ENCODE peak calls at places on chromosomes 11 and 22, in five cellular contexts. One of them, this sample, is unnamed. For H3K27me3, the result is how much of the 10 kb centered on the place peaks cover.

GRCh38 chr11:17386331-17387084 is 2.0 kb downstream of the KCNJ11 start:
- DNase-seq in SK-N-SH: peak
- DNase-seq in mammary epithelial cell: no peak
- DNase-seq in PC-3: peak
- DNase-seq in H9: peak
- DNase-seq in this sample: peak

GRCh38 chr11:43987384-43988039 is 45.1 kb downstream of the C11orf96 start:
- DNase-seq in H9: no peak
- DNase-seq in PC-3: peak
- DNase-seq in SK-N-SH: peak
- DNase-seq in mammary epithelial cell: peak
- DNase-seq in this sample: no peak

GRCh38 chr22:39130152-39130704 is 22.3 kb downstream of the CBX7 start:
- DNase-seq in mammary epithelial cell: no peak
- DNase-seq in PC-3: no peak
- DNase-seq in H9: peak
- DNase-seq in SK-N-SH: no peak
- DNase-seq in this sample: peak

GRCh38 chr11:95908826-95909225 is 15.1 kb downstream of the MTMR2 start:
- DNase-seq in PC-3: no peak
- DNase-seq in mammary epithelial cell: peak
- DNase-seq in H9: no peak
- DNase-seq in SK-N-SH: no peak
- DNase-seq in this sample: no peak

GRCh38 chr11:75728992-75729391 is 11.4 kb downstream of the MOGAT2 start:
- DNase-seq in mammary epithelial cell: no peak
- DNase-seq in H9: no peak
- DNase-seq in PC-3: no peak
- DNase-seq in SK-N-SH: no peak
- DNase-seq in this sample: no peak

GRCh38 chr11:66012946-66013761 is 1.3 kb downstream of the CST6 start:
- DNase-seq in PC-3: peak
- DNase-seq in H9: no peak
- DNase-seq in mammary epithelial cell: peak
- DNase-seq in SK-N-SH: no peak
- DNase-seq in this sample: no peak

GRCh38 chr22:24445481-24446290 is 18.3 kb downstream of the ADORA2A start:
- DNase-seq in PC-3: no peak
- DNase-seq in H9: peak
- DNase-seq in SK-N-SH: peak
- DNase-seq in mammary epithelial cell: no peak
- DNase-seq in this sample: peak

GRCh38 chr11:134483857-134484256 is 71.8 kb upstream of the B3GAT1 start:
- DNase-seq in PC-3: no peak
- DNase-seq in mammary epithelial cell: no peak
- DNase-seq in SK-N-SH: no peak
- DNase-seq in H9: no peak
- DNase-seq in this sample: no peak

GRCh38 chr22:50734343-50734771 is 3.6 kb upstream of the ACR start:
- DNase-seq in PC-3: no peak
- DNase-seq in H9: no peak
- DNase-seq in mammary epithelial cell: no peak
- DNase-seq in SK-N-SH: no peak
- DNase-seq in this sample: no peak

GRCh38 chr22:48054596-48054995 is 1292.1 kb downstream of the TBC1D22A start:
- DNase-seq in SK-N-SH: no peak
- DNase-seq in H9: peak
- DNase-seq in mammary epithelial cell: no peak
- DNase-seq in PC-3: no peak
- DNase-seq in this sample: no peak

GRCh38 chr11:76763573-76764348 is 19.4 kb upstream of the TSKU start:
- DNase-seq in H9: no peak
- DNase-seq in PC-3: peak
- DNase-seq in SK-N-SH: no peak
- DNase-seq in mammary epithelial cell: peak
- DNase-seq in this sample: no peak

GRCh38 chr22:37088750-37089408 is 20.6 kb downstream of the TMPRSS6 start:
- DNase-seq in mammary epithelial cell: no peak
- DNase-seq in H9: no peak
- DNase-seq in PC-3: no peak
- DNase-seq in SK-N-SH: no peak
- DNase-seq in this sample: no peak

GRCh38 chr11:69403556-69404215 is 77.8 kb upstream of the LINC01488 start:
- DNase-seq in H9: no peak
- DNase-seq in PC-3: peak
- DNase-seq in SK-N-SH: no peak
- DNase-seq in mammary epithelial cell: no peak
- DNase-seq in this sample: no peak
- TF ChIP-seq CTCF in H9: no peak
- TF ChIP-seq CTCF in PC-3: no peak
- TF ChIP-seq CTCF in SK-N-SH: no peak
- TF ChIP-seq CTCF in mammary epithelial cell: no peak
- TF ChIP-seq CTCF in this sample: no peak

GRCh38 chr11:27618591-27618990 is 81.7 kb downstream of the BDNF start:
- DNase-seq in H9: no peak
- DNase-seq in SK-N-SH: no peak
- DNase-seq in mammary epithelial cell: no peak
- DNase-seq in PC-3: peak
- DNase-seq in this sample: no peak
- H2AFZ ChIP-seq in H9: no peak
- H2AFZ ChIP-seq in SK-N-SH: peak
- H2AFZ ChIP-seq in mammary epithelial cell: no peak
- H2AFZ ChIP-seq in PC-3: no peak
- H2AFZ ChIP-seq in this sample: no peak

DNA sequence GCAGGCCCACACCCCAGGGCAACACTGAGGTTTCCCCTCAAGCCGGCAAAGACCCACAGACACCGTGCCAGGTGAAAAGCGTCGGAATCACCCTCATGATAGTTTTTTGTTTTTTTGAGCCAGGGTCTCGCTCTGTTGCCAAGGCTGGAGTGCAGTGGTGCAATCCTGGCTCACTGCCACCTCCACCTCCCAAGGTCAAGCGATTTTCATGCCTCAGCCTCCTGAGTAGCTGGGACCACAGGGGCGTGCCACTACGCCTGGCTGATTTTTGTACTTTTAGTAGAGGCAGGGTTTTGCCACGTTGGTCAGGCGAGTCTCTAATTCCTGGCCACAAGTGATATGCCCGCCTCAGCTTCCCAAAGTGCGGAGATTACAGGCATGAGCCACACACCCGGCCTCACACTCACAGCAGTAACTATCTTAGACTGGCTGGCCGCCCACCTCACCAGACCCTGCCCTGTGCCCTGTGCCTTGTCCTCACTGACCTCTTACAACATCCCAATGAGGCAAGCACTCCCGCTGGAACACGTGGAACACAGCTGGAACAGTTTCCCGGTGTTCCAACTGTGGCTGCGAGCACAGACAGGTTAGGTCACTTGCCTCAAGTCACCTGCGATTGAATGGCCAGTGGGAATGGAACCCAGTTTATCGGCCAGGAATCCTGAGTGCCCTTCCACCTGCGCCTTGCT is 21.1 kb downstream of the LRRC10B start:
- DNase-seq in SK-N-SH: no peak
- DNase-seq in mammary epithelial cell: no peak
- DNase-seq in PC-3: no peak
- DNase-seq in H9: no peak
- DNase-seq in this sample: no peak
- H3K27me3 ChIP-seq in SK-N-SH: under half
- H3K27me3 ChIP-seq in mammary epithelial cell: under half
- H3K27me3 ChIP-seq in PC-3: under half
- H3K27me3 ChIP-seq in H9: under half
- H3K27me3 ChIP-seq in this sample: under half

GRCh38 chr11:61768376-61769076 is 16.1 kb downstream of the MYRF start:
- DNase-seq in SK-N-SH: peak
- DNase-seq in H9: no peak
- DNase-seq in mammary epithelial cell: no peak
- DNase-seq in PC-3: no peak
- DNase-seq in this sample: no peak
- TF ChIP-seq CTCF in SK-N-SH: no peak
- TF ChIP-seq CTCF in H9: no peak
- TF ChIP-seq CTCF in mammary epithelial cell: no peak
- TF ChIP-seq CTCF in PC-3: no peak
- TF ChIP-seq CTCF in this sample: no peak

GRCh38 chr11:90423378-90423777 is 200.5 kb upstream of the CHORDC1 start:
- DNase-seq in H9: no peak
- DNase-seq in PC-3: no peak
- DNase-seq in mammary epithelial cell: no peak
- DNase-seq in SK-N-SH: no peak
- DNase-seq in this sample: peak

DNA sequence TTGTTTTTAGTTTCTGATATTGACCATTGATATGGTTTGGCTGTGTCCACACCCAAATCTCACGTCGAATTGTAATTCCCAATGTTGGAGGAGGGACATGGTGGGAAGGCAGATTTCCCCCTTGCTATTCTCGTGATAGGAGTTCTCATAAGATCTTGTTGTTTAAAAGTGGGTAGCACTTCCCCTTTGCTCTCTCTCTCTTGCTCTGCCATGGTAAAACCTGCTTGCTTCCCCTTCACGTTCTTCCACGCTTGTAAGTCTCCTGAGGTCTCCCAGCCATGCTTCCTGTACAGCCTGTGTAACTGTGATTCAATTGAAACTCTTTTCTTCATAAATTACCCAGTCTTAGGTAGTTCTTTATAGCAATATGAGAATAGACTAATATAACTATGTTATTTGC is 203.6 kb upstream of the CHORDC1 start:
- DNase-seq in H9: no peak
- DNase-seq in mammary epithelial cell: no peak
- DNase-seq in PC-3: no peak
- DNase-seq in SK-N-SH: no peak
- DNase-seq in this sample: no peak
- H2AFZ ChIP-seq in H9: no peak
- H2AFZ ChIP-seq in mammary epithelial cell: no peak
- H2AFZ ChIP-seq in PC-3: no peak
- H2AFZ ChIP-seq in SK-N-SH: no peak
- H2AFZ ChIP-seq in this sample: no peak

GRCh38 chr22:46369716-46370583 is 34.4 kb downstream of the TRMU start:
- DNase-seq in H9: no peak
- DNase-seq in SK-N-SH: no peak
- DNase-seq in mammary epithelial cell: no peak
- DNase-seq in PC-3: no peak
- DNase-seq in this sample: no peak
- H3K27me3 ChIP-seq in H9: under half
- H3K27me3 ChIP-seq in SK-N-SH: under half
- H3K27me3 ChIP-seq in mammary epithelial cell: under half
- H3K27me3 ChIP-seq in PC-3: under half
- H3K27me3 ChIP-seq in this sample: under half

This sample was measured in neural progenitor cell.